ENCODE peak calls at places on chromosomes 16 and 17, in nine cellular contexts. K is tibial artery, O is fibroblast of mammary gland, C is A549, N is fibroblast of lung, S is AG10803, L is brain microvascular endothelial cell, R is esophagus squamous epithelium, M is tibial nerve. P is an unnamed sample.
A peak's percentile ranks its signal among the peaks of the same experiment; 100 is the strongest.

GRCh38 chr16:14135704-14136103 is 64.6 kb downstream of the MRTFB start:
- DNase-seq in S (no peak), L (no peak), R (no peak), M (no peak), N (no peak), C (no peak), O (no peak), K (no peak), P (no peak)

GRCh38 chr16:87926246-87927194 is 9.8 kb downstream of the CA5A start:
- DNase-seq in K (no peak), O (no peak), L (no peak), S (no peak), M (no peak), C (no peak), R (no peak), N (no peak), P (no peak)

GRCh38 chr17:78986048-78986648 is 6.4 kb upstream of the LGALS3BP start:
- DNase-seq in C (no peak), R (no peak), K (no peak), L (peak; percentile 47), S (peak; percentile 43), M (no peak), N (peak; percentile 27), O (peak; percentile 56), P (no peak)

GRCh38 chr17:80360396-80360795 is 54.6 kb upstream of the ENDOV start:
- DNase-seq in O (no peak), C (no peak), N (no peak), R (no peak), S (no peak), K (peak; percentile 25), L (no peak), M (no peak), P (no peak)

GRCh38 chr16:57513371-57514102 is 22.8 kb downstream of the CCDC102A start:
- DNase-seq in R (no peak), K (no peak), O (no peak), M (no peak), N (no peak), L (no peak), C (no peak), S (no peak), P (no peak)

GRCh38 chr17:52957411-52957810 is 798.9 kb upstream of the CA10 start:
- DNase-seq in M (no peak), R (no peak), S (no peak), N (no peak), O (no peak), K (no peak), L (no peak), C (no peak), P (no peak)

GRCh38 chr17:6508026-6508425 is 48.3 kb downstream of the PITPNM3 start:
- DNase-seq in C (no peak), L (no peak), N (no peak), R (no peak), K (peak; percentile 35), M (no peak), S (no peak), O (no peak), P (no peak)

GRCh38 chr16:67995423-67995822 is 3.9 kb downstream of the DPEP2 start:
- DNase-seq in M (no peak), K (no peak), S (no peak), R (no peak), O (peak; percentile 17), N (no peak), C (no peak), L (no peak), P (peak; percentile 26)

GRCh38 chr17:19311421-19312215 is 50.9 kb downstream of the B9D1 start:
- DNase-seq in S (peak; percentile 34), K (no peak), C (no peak), R (no peak), N (peak; percentile 40), M (no peak), O (no peak), L (peak; percentile 39), P (no peak)

GRCh38 chr16:66824006-66824405 is 6.8 kb downstream of the NAE1 start:
- DNase-seq in M (no peak), C (no peak), O (peak; percentile 85), L (no peak), R (no peak), K (no peak), S (no peak), N (peak; percentile 45), P (peak; percentile 49)

GRCh38 chr16:75287708-75288107 is 36.3 kb upstream of the BCAR1 start:
- DNase-seq in L (no peak), K (no peak), M (no peak), R (no peak), C (no peak), S (no peak), O (no peak), N (no peak), P (no peak)

GRCh38 chr17:43986225-43986981 is 18.0 kb upstream of the NAGS start:
- DNase-seq in K (no peak), L (no peak), C (no peak), O (no peak), S (no peak), N (no peak), R (no peak), M (no peak), P (no peak)

GRCh38 chr16:77183137-77183536 is 7.9 kb upstream of the MON1B start:
- DNase-seq in R (no peak), N (peak; percentile 18), O (no peak), S (peak; percentile 29), L (no peak), M (no peak), K (no peak), C (no peak), P (peak; percentile 66)

GRCh38 chr17:27463235-27463677 is 7.0 kb downstream of the KSR1 start:
- DNase-seq in S (peak; percentile 57), R (no peak), C (no peak), K (no peak), O (no peak), L (no peak), M (no peak), N (peak; percentile 71), P (no peak)

GRCh38 chr16:89177501-89177900 is 6.0 kb downstream of the CDH15 start:
- DNase-seq in C (no peak), L (no peak), O (no peak), M (no peak), K (no peak), S (no peak), R (no peak), N (no peak), P (no peak)

GRCh38 chr16:3578610-3579551 is 1.7 kb upstream of the NLRC3 start:
- DNase-seq in M (no peak), K (no peak), R (no peak), N (peak; percentile 20), C (no peak), S (no peak), O (no peak), L (no peak), P (no peak)

GRCh38 chr17:32822996-32823395 is 53.9 kb downstream of the MYO1D start:
- DNase-seq in O (peak; percentile 35), N (no peak), S (no peak), M (no peak), R (no peak), L (peak; percentile 22), K (no peak), C (no peak), P (no peak)
- H3K4me3 ChIP-seq in O (no peak overlapping the region), N (no peak overlapping the region), S (no peak overlapping the region), M (no peak overlapping the region), R (peak overlapping the region; percentile 67), L (peak overlapping the region; percentile 37), K (peak overlapping the region; percentile 48), C (peak overlapping the region; percentile 66), P (peak overlapping the region; percentile 36)

GRCh38 chr16:56421976-56422669 is 3.2 kb downstream of the AMFR start:
- DNase-seq in S (no peak), N (no peak), O (no peak), L (no peak), C (no peak), M (no peak), K (no peak), R (no peak), P (no peak)
- H3K4me3 ChIP-seq in S (no peak overlapping the region), N (no peak overlapping the region), O (no peak overlapping the region), L (no peak overlapping the region), C (no peak overlapping the region), M (no peak overlapping the region), K (no peak overlapping the region), R (no peak overlapping the region), P (no peak overlapping the region)

GRCh38 chr17:8176197-8176940 is at the start of gene TMEM107:
- DNase-seq in R (no peak), N (peak; percentile 75), K (peak; percentile 92), C (peak; percentile 92), M (peak; percentile 80), L (peak; percentile 71), S (peak; percentile 74), O (peak; percentile 77), P (peak; percentile 77)

GRCh38 chr17:8175795-8176196 is 384 bp downstream of the TMEM107 start:
- DNase-seq in M (no peak), O (no peak), S (no peak), N (no peak), K (peak; percentile 70), C (no peak), L (no peak), R (no peak), P (no peak)

GRCh38 chr17:8173056-8173870 is 2.9 kb downstream of the TMEM107 start:
- DNase-seq in M (peak; percentile 63), K (peak; percentile 85), R (no peak), O (peak; percentile 99), S (peak; percentile 95), N (peak; percentile 99), L (peak; percentile 96), C (peak; percentile 89), P (peak; percentile 98)

GRCh38 chr17:8173871-8174322 is 2.3 kb downstream of the TMEM107 start:
- DNase-seq in K (no peak), O (no peak), L (no peak), R (no peak), M (no peak), S (no peak), N (no peak), C (no peak), P (no peak)

GRCh38 chr17:8176998-8177731 is 985 bp upstream of the TMEM107 start:
- DNase-seq in R (no peak), M (no peak), N (no peak), S (no peak), K (no peak), C (no peak), O (no peak), L (no peak), P (no peak)
- H3K4me3 ChIP-seq in R (peak overlapping the region; percentile 65), M (peak overlapping the region; percentile 67), N (peak overlapping the region; percentile 63), S (peak overlapping the region; percentile 78), K (peak overlapping the region; percentile 54), C (peak overlapping the region; percentile 55), O (peak overlapping the region; percentile 77), L (peak overlapping the region; percentile 79), P (peak overlapping the region; percentile 63)

GRCh38 chr16:85652431-85653221 is 36.1 kb downstream of the GINS2 start:
- DNase-seq in R (no peak), L (peak; percentile 34), C (peak; percentile 25), O (peak; percentile 44), M (no peak), K (peak; percentile 82), N (peak; percentile 53), S (peak; percentile 68), P (peak; percentile 7)
- H3K4me3 ChIP-seq in R (no peak overlapping the region), L (no peak overlapping the region), C (no peak overlapping the region), O (no peak overlapping the region), M (no peak overlapping the region), K (no peak overlapping the region), N (no peak overlapping the region), S (no peak overlapping the region), P (no peak overlapping the region)

DNA sequence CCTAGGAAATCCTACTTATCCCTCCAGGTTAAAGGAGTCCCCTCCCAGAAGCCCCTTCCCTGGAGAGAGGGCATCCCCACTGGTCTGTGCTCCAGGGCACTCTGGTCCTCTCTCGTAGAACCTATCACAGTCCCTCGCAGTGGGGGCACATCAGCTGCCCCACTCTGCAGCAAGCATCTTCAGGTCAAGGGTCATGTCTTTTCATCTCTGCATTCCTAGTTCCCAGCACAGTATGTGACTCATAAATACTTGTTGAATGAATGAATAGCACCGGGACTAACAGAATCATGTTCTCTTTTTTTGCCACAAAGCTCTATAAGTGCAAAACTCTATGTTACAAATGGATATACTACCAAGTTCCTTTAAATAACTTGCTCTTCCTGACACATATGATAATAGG is 36.0 kb downstream of the RNF157 start:
- DNase-seq in N (peak; percentile 77), L (peak; percentile 66), C (peak; percentile 75), S (peak; percentile 60), R (no peak), O (peak; percentile 85), M (no peak), K (no peak), P (peak; percentile 68)
- H3K4me3 ChIP-seq in N (no peak overlapping the region), L (no peak overlapping the region), C (no peak overlapping the region), S (no peak overlapping the region), R (no peak overlapping the region), O (no peak overlapping the region), M (no peak overlapping the region), K (no peak overlapping the region), P (no peak overlapping the region)

P was measured in bronchial epithelial cell.